ENCODE peak calls at places on chromosome 19, in eight cellular contexts. R is Calu3, I is activated B cell treated with CpG ODN at 0.5 μM for 24 hours, W is colonic mucosa, P is NB4, N is thoracic aorta, G is heart right ventricle, D is dorsolateral prefrontal cortex. E is an unnamed sample.

GRCh38 chr19:14381689-14382474 is 638 bp downstream of the ADGRE5 start:
- DNase-seq in G (peak), P (peak), R (peak), D (no peak), N (peak), I (no peak), W (peak), E (no peak)

GRCh38 chr19:41416194-41416674 is 10.9 kb downstream of the B3GNT8 start:
- DNase-seq in D (no peak), I (no peak), G (no peak), N (no peak), W (peak), P (peak), R (no peak), E (no peak)

GRCh38 chr19:17322854-17323253 is 11.8 kb downstream of the ANO8 start:
- DNase-seq in W (peak), D (no peak), I (no peak), P (no peak), R (no peak), G (no peak), N (no peak), E (no peak)

GRCh38 chr19:48654299-48655059 is 8.5 kb upstream of the CA11 start:
- DNase-seq in N (no peak), I (no peak), G (no peak), D (no peak), R (no peak), W (no peak), P (peak), E (no peak)

GRCh38 chr19:52734340-52734892 is 428 bp downstream of the ZNF611 start:
- DNase-seq in I (no peak), R (peak), D (peak), N (no peak), W (no peak), P (no peak), G (no peak), E (no peak)

GRCh38 chr19:2032296-2032941 is 16.9 kb upstream of the BTBD2 start:
- DNase-seq in G (peak), I (no peak), W (peak), D (peak), N (peak), R (peak), P (peak), E (no peak)

GRCh38 chr19:39512964-39513363 is 2.0 kb upstream of the SELENOV start:
- DNase-seq in N (no peak), D (no peak), P (no peak), R (no peak), G (no peak), W (no peak), I (no peak), E (no peak)

GRCh38 chr19:51559240-51559639 is 11.8 kb upstream of the ZNF175 start:
- DNase-seq in I (no peak), P (no peak), R (no peak), D (no peak), N (no peak), G (no peak), W (no peak), E (no peak)

GRCh38 chr19:49502866-49503581 is 6.8 kb downstream of the RPS11 start:
- DNase-seq in D (no peak), N (no peak), P (peak), W (no peak), R (peak), G (peak), I (no peak), E (peak)

GRCh38 chr19:13262450-13262849 is 112.2 kb downstream of the IER2 start:
- DNase-seq in P (peak), I (no peak), N (no peak), R (no peak), G (no peak), D (no peak), W (no peak), E (peak)

GRCh38 chr19:42441047-42441440 is 1.7 kb downstream of the CXCL17 start:
- DNase-seq in N (no peak), W (no peak), P (peak), R (peak), G (no peak), I (no peak), D (no peak), E (no peak)

GRCh38 chr19:18437481-18438330 is at the start of gene ISYNA1:
- DNase-seq in I (no peak), D (no peak), P (no peak), R (peak), G (peak), W (peak), N (no peak), E (no peak)

GRCh38 chr19:4375620-4376228 is 24.6 kb downstream of the SH3GL1 start:
- DNase-seq in I (peak), N (no peak), D (no peak), W (no peak), R (peak), G (no peak), P (peak), E (peak)

GRCh38 chr19:13212759-13213330 is 62.6 kb downstream of the IER2 start:
- DNase-seq in G (peak), N (no peak), R (peak), W (peak), I (peak), D (no peak), P (peak), E (no peak)

GRCh38 chr19:2039082-2039958 is 11.7 kb downstream of the MKNK2 start:
- DNase-seq in D (no peak), I (peak), R (no peak), G (no peak), P (no peak), W (no peak), N (no peak), E (no peak)

GRCh38 chr19:14795078-14795721 is 16.8 kb upstream of the ADGRE2 start:
- DNase-seq in R (no peak), G (no peak), N (no peak), I (no peak), W (no peak), P (peak), D (no peak), E (no peak)

GRCh38 chr19:48627865-48628314 is 8.6 kb downstream of the SPHK2 start:
- DNase-seq in I (no peak), R (no peak), N (no peak), D (no peak), P (peak), G (no peak), W (no peak), E (no peak)

GRCh38 chr19:12866416-12867119 is 14.7 kb downstream of the DNASE2 start:
- DNase-seq in W (no peak), D (no peak), N (no peak), I (no peak), R (no peak), P (no peak), G (no peak), E (no peak)

GRCh38 chr19:35168261-35168660 is 13.7 kb downstream of the FXYD5 start:
- DNase-seq in D (no peak), R (peak), I (no peak), G (no peak), W (no peak), P (no peak), N (no peak), E (no peak)

GRCh38 chr19:14347999-14348889 is 33.0 kb upstream of the ADGRE5 start:
- DNase-seq in W (peak), I (peak), N (no peak), R (peak), P (peak), G (peak), D (peak), E (no peak)

GRCh38 chr19:2983351-2984195 is 6.2 kb downstream of the TLE6 start:
- DNase-seq in I (peak), N (no peak), R (peak), D (peak), P (peak), G (peak), W (peak), E (no peak)

GRCh38 chr19:42253245-42254082 is 1.5 kb downstream of the ERF start:
- DNase-seq in G (peak), D (no peak), I (peak), N (no peak), P (peak), R (peak), W (peak), E (no peak)

GRCh38 chr19:15640294-15640903 is at the start of gene CYP4F3:
- DNase-seq in N (no peak), I (no peak), R (peak), P (peak), W (peak), D (no peak), G (peak), E (no peak)

GRCh38 chr19:5537870-5538269 is 29.9 kb downstream of the TINCR start:
- DNase-seq in I (no peak), W (no peak), N (no peak), P (no peak), D (no peak), R (no peak), G (peak), E (no peak)

GRCh38 chr19:10159610-10160009 is 35.1 kb downstream of the DNMT1 start:
- DNase-seq in D (no peak), N (no peak), I (no peak), G (no peak), W (no peak), R (no peak), P (no peak), E (no peak)

GRCh38 chr19:10158071-10158470 is 36.7 kb downstream of the DNMT1 start:
- DNase-seq in G (no peak), R (no peak), I (no peak), P (no peak), D (no peak), N (no peak), W (no peak), E (no peak)

GRCh38 chr19:10158485-10158884 is 36.3 kb downstream of the DNMT1 start:
- DNase-seq in D (no peak), G (no peak), W (no peak), P (no peak), R (no peak), N (no peak), I (no peak), E (no peak)

GRCh38 chr19:10152100-10152499 is 32.4 kb upstream of the EIF3G start:
- DNase-seq in R (no peak), G (no peak), P (no peak), N (no peak), D (no peak), I (no peak), W (no peak), E (no peak)

GRCh38 chr19:10155834-10156233 is 36.1 kb upstream of the EIF3G start:
- DNase-seq in W (no peak), R (no peak), D (no peak), G (no peak), P (peak), I (no peak), N (no peak), E (no peak)
- TF ChIP-seq CTCF in W (no peak), R (no peak), D (no peak), G (no peak), P (peak), I (no peak), N (no peak), E (no peak)

DNA sequence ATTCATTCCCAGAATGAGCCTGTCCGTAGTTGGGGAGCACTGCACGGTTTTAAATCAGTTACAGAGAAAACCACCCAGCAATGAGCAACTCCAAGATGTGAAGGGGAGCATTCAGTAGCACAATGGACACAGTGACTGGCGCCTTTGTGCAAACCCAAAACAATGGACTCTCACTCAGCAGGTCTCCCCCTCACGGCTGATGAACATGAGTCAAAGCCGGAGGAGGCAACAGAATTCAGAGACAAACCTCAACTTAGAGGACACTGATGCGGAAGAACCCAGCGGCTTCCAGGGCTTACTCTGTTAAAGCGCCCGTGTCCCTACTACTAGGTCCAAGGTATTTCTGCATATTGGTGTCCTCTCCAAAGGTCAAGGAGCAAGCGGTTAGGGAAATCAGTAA is 17.7 kb downstream of the PLEKHF1 start:
- DNase-seq in N (no peak), P (peak), R (no peak), D (peak), G (no peak), W (no peak), I (no peak), E (no peak)
- TF ChIP-seq CTCF in N (no peak), P (no peak), R (no peak), D (no peak), G (no peak), W (no peak), I (no peak), E (no peak)

DNA sequence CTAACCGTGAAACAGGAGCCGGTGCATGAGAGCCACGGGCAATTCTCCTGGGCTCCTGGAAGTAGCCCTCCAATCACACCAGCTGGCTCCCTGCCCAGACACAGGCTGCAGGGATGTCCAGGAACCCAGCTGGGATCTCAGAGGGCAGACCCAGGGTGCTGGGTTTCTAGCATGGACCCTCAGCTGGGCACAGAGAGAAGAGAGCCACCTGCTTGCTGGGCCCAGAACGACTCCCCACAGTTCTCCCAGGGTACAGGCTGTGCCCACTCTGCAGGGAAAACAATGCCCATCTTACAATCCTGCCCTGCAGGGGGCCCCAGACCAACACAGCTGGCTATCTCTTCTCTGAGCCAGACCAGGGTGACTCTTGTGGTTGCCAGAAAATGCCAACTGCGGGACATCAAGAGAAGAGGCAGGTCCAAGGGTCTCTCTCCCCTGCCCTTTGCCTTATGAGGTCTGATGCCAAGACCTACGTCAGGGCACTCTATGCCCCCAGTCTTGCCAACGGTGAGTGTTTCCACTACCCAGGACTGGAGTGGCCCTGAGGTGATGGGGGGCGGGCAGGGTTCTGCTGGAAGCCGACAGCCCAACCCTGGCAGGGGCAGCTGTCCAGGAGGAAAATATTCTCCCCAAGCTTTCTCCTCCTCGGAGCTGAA is 64.6 kb downstream of the CEBPG start:
- DNase-seq in N (no peak), D (peak), G (peak), I (no peak), P (no peak), W (no peak), R (no peak), E (no peak)
- TF ChIP-seq CTCF in N (no peak), D (peak), G (no peak), I (no peak), P (peak), W (no peak), R (peak), E (no peak)

DNA sequence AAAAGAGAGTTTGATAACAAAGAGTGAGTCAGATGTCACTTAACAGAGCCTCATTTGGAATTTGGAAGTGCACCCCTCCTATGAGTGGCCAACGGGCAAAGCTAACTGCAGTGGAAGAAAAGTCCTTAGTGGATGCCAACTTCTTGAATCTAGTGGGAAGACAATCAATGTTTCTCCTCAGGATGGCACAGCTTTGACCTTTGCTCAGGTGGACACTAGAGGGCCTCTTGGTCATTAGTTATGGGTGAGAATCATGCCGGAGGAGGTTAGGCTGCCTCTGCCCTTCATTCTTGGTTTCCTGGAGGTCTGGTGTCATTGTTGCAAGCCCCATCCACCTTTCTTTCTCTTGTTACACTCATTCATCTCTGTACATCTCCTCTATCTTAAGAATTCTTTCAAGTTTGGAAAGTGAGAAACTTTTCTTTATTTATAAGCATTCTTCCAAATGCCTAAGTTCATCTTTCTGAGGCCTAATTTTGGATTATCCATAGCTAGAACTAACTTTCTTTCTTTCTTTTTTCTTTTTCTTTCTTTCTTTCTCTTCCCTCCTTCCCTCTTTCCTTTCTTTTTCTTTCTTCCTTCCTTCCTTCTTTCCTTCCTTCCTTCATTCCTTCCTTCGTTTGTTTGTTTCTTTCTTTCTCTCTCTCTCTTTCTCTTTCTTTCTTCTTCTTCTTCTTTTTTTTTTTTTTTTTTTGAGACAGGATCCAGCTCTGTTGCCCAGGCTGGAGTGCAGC is 327.2 kb upstream of the TSHZ3 start:
- DNase-seq in I (no peak), D (no peak), R (no peak), P (peak), W (no peak), G (no peak), N (no peak), E (no peak)
- TF ChIP-seq CTCF in I (no peak), D (no peak), R (no peak), P (peak), W (no peak), G (no peak), N (no peak), E (no peak)

GRCh38 chr19:57477191-57478008 is at the start of gene ZNF772:
- DNase-seq in G (peak), N (peak), D (peak), W (peak), R (peak), P (peak), I (peak), E (peak)

DNA sequence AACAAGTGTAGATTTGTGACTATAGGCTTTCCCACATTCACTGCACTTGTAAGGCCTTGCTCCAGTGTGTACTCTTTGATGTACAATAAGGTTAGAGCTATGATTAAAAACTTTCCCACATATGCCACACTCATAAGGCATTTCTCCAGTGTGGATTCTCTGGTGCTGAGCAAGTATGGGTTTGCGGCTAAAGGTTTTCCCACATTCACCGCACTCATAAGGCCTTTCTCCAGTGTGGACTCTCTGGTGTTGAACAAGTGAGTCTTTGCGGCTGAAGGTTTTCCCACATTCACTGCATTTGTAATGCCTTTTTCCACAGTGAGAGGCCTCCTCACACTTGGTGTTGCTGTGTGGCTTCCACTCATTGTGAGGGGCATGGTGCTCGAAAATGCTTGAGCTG is 3.7 kb downstream of the ZNF772 start:
- DNase-seq in R (no peak), N (no peak), I (no peak), G (no peak), D (no peak), W (no peak), P (peak), E (no peak)
- TF ChIP-seq CTCF in R (no peak), N (no peak), I (no peak), G (no peak), D (no peak), W (no peak), P (no peak), E (no peak)

GRCh38 chr19:11612816-11613511 is 15.7 kb downstream of the ZNF627 start:
- DNase-seq in P (no peak), N (no peak), I (no peak), R (no peak), D (no peak), G (no peak), W (no peak), E (no peak)
- TF ChIP-seq CTCF in P (no peak), N (no peak), I (no peak), R (no peak), D (no peak), G (no peak), W (no peak), E (no peak)